ENCODE peak calls at places on chromosomes 4 and X, in eight cellular contexts. X is nucleus accumbens, J is globus pallidus, Q is tibial artery, K is BJ, T is ureter, Y is left ventricle myocardium inferior, M is EH. F is an unnamed sample.

GRCh38 chrX:40166582-40166981 is 68.8 kb upstream of the BCOR start:
- DNase-seq in X (no peak), J (no peak), Q (no peak), K (no peak), T (no peak), Y (no peak), M (peak), F (no peak)

GRCh38 chr4:140047017-140047640 is 106.9 kb downstream of the MAML3 start:
- DNase-seq in X (no peak), J (no peak), Q (peak), K (no peak), T (peak), Y (peak), M (no peak), F (no peak)

GRCh38 chr4:71229477-71230257 is 109.2 kb upstream of the SLC4A4 start:
- DNase-seq in X (peak), J (peak), Q (no peak), K (no peak), T (no peak), Y (no peak), M (peak), F (no peak)

GRCh38 chr4:88147799-88148217 is 10.6 kb downstream of the ABCG2 start:
- DNase-seq in X (no peak), J (no peak), Q (no peak), K (no peak), T (no peak), Y (no peak), M (no peak), F (no peak)

GRCh38 chr4:94833394-94833793 is 75.6 kb downstream of the BMPR1B start:
- DNase-seq in X (no peak), J (no peak), Q (no peak), K (no peak), T (no peak), Y (no peak), M (no peak), F (no peak)

GRCh38 chrX:151984328-151984727 is 9.9 kb upstream of the GABRE start:
- DNase-seq in X (no peak), J (no peak), Q (no peak), K (peak), T (no peak), Y (no peak), M (peak), F (no peak)

GRCh38 chr4:44086753-44087152 is 361.9 kb downstream of the KCTD8 start:
- DNase-seq in X (no peak), J (no peak), Q (no peak), K (no peak), T (no peak), Y (no peak), M (no peak), F (no peak)

GRCh38 chr4:7295917-7296660 is 103.8 kb downstream of the SORCS2 start:
- DNase-seq in X (peak), J (peak), Q (no peak), K (no peak), T (no peak), Y (peak), M (peak), F (no peak)

GRCh38 chr4:122122083-122122482 is 30.0 kb upstream of the BLTP1 start:
- DNase-seq in X (no peak), J (no peak), Q (no peak), K (no peak), T (no peak), Y (no peak), M (no peak), F (no peak)

GRCh38 chr4:182584016-182584415 is 333.2 kb downstream of the DCTD start:
- DNase-seq in X (no peak), J (no peak), Q (no peak), K (no peak), T (no peak), Y (no peak), M (no peak), F (no peak)

GRCh38 chr4:15368906-15369305 is 58.9 kb upstream of the C1QTNF7 start:
- DNase-seq in X (no peak), J (no peak), Q (no peak), K (peak), T (no peak), Y (no peak), M (peak), F (no peak)

GRCh38 chr4:140223056-140223810 is 69.2 kb upstream of the MAML3 start:
- DNase-seq in X (no peak), J (no peak), Q (no peak), K (no peak), T (no peak), Y (no peak), M (peak), F (no peak)

GRCh38 chr4:86846921-86847320 is 2.3 kb downstream of the SLC10A6 start:
- DNase-seq in X (no peak), J (no peak), Q (no peak), K (peak), T (no peak), Y (no peak), M (peak), F (no peak)

GRCh38 chr4:87103691-87104187 is 116.7 kb downstream of the KLHL8 start:
- DNase-seq in X (no peak), J (no peak), Q (no peak), K (no peak), T (no peak), Y (no peak), M (peak), F (no peak)

GRCh38 chr4:57077550-57078311 is 32.5 kb downstream of the IGFBP7 start:
- DNase-seq in X (no peak), J (no peak), Q (no peak), K (no peak), T (no peak), Y (no peak), M (peak), F (no peak)

GRCh38 chrX:133607419-133608348 is 192.4 kb upstream of the GPC4 start:
- DNase-seq in X (no peak), J (no peak), Q (no peak), K (no peak), T (no peak), Y (no peak), M (no peak), F (no peak)

GRCh38 chr4:188903995-188904394 is 764.8 kb downstream of the TRIML1 start:
- DNase-seq in X (no peak), J (no peak), Q (no peak), K (no peak), T (no peak), Y (no peak), M (no peak), F (no peak)

GRCh38 chr4:108324450-108324849 is 155.7 kb upstream of the LEF1 start:
- DNase-seq in X (no peak), J (no peak), Q (no peak), K (no peak), T (no peak), Y (no peak), M (no peak), F (peak)

GRCh38 chrX:51608071-51608470 is 10.6 kb downstream of the CENPVL3 start:
- DNase-seq in X (no peak), J (peak), Q (no peak), K (no peak), T (no peak), Y (no peak), M (peak), F (no peak)

GRCh38 chr4:139808381-139809206 is 143.0 kb downstream of the MGST2 start:
- DNase-seq in X (no peak), J (no peak), Q (no peak), K (no peak), T (no peak), Y (no peak), M (peak), F (no peak)

GRCh38 chr4:25970241-25970675 is 56.2 kb downstream of the SMIM20 start:
- DNase-seq in X (no peak), J (peak), Q (peak), K (no peak), T (no peak), Y (peak), M (peak), F (no peak)

GRCh38 chr4:124230268-124230667 is 482.3 kb downstream of the ANKRD50 start:
- DNase-seq in X (no peak), J (no peak), Q (no peak), K (no peak), T (no peak), Y (no peak), M (peak), F (no peak)

F was measured in esophagus muscularis mucosa.